ENCODE peak calls at places on chromosomes 5 and 9, in seven cellular contexts. One of them, this sample, is unnamed.
A peak's percentile ranks its signal among the peaks of the same experiment; 100 is the strongest.

GRCh38 chr9:126599047-126599650 is 14.6 kb upstream of the LMX1B start:
- DNase-seq in glomerular endothelial cell: no peak
- DNase-seq in CD4-positive, CD25-positive, alpha-beta regulatory T cell: no peak
- DNase-seq in erythroblast: no peak
- DNase-seq in CD8-positive, alpha-beta memory T cell: no peak
- DNase-seq in NCI-H1105 treated with DMSO at 0.1 percent for 48 hours: no peak
- DNase-seq in activated CD4-positive, alpha-beta T cell treated with anti-CD3 and anti-CD28 coated beads, Interleukin-2, amount 50 U/mL, for 1 hour: no peak
- DNase-seq in this sample: no peak

GRCh38 chr5:133918731-133919130 is 49.7 kb downstream of the C5orf15 start:
- DNase-seq in CD8-positive, alpha-beta memory T cell: no peak
- DNase-seq in activated CD4-positive, alpha-beta T cell treated with anti-CD3 and anti-CD28 coated beads, Interleukin-2, amount 50 U/mL, for 1 hour: no peak
- DNase-seq in NCI-H1105 treated with DMSO at 0.1 percent for 48 hours: no peak
- DNase-seq in CD4-positive, CD25-positive, alpha-beta regulatory T cell: no peak
- DNase-seq in glomerular endothelial cell: no peak
- DNase-seq in erythroblast: no peak
- DNase-seq in this sample: no peak

GRCh38 chr9:88672874-88673695 is 138.1 kb downstream of the NXNL2 start:
- DNase-seq in erythroblast: no peak
- DNase-seq in NCI-H1105 treated with DMSO at 0.1 percent for 48 hours: no peak
- DNase-seq in CD8-positive, alpha-beta memory T cell: no peak
- DNase-seq in CD4-positive, CD25-positive, alpha-beta regulatory T cell: no peak
- DNase-seq in activated CD4-positive, alpha-beta T cell treated with anti-CD3 and anti-CD28 coated beads, Interleukin-2, amount 50 U/mL, for 1 hour: no peak
- DNase-seq in glomerular endothelial cell: no peak
- DNase-seq in this sample: no peak

GRCh38 chr5:58235279-58235678 is 224.6 kb downstream of the PLK2 start:
- DNase-seq in activated CD4-positive, alpha-beta T cell treated with anti-CD3 and anti-CD28 coated beads, Interleukin-2, amount 50 U/mL, for 1 hour: no peak
- DNase-seq in erythroblast: no peak
- DNase-seq in NCI-H1105 treated with DMSO at 0.1 percent for 48 hours: no peak
- DNase-seq in glomerular endothelial cell: no peak
- DNase-seq in CD8-positive, alpha-beta memory T cell: no peak
- DNase-seq in CD4-positive, CD25-positive, alpha-beta regulatory T cell: no peak
- DNase-seq in this sample: peak; percentile 87

GRCh38 chr5:10632110-10632903 is 68.4 kb downstream of the ANKRD33B start:
- DNase-seq in CD8-positive, alpha-beta memory T cell: peak; percentile 23
- DNase-seq in erythroblast: no peak
- DNase-seq in glomerular endothelial cell: no peak
- DNase-seq in activated CD4-positive, alpha-beta T cell treated with anti-CD3 and anti-CD28 coated beads, Interleukin-2, amount 50 U/mL, for 1 hour: no peak
- DNase-seq in CD4-positive, CD25-positive, alpha-beta regulatory T cell: no peak
- DNase-seq in NCI-H1105 treated with DMSO at 0.1 percent for 48 hours: no peak
- DNase-seq in this sample: peak; percentile 53

GRCh38 chr5:14900661-14901461 is 29.3 kb upstream of the ANKH start:
- DNase-seq in NCI-H1105 treated with DMSO at 0.1 percent for 48 hours: no peak
- DNase-seq in CD4-positive, CD25-positive, alpha-beta regulatory T cell: no peak
- DNase-seq in activated CD4-positive, alpha-beta T cell treated with anti-CD3 and anti-CD28 coated beads, Interleukin-2, amount 50 U/mL, for 1 hour: no peak
- DNase-seq in CD8-positive, alpha-beta memory T cell: no peak
- DNase-seq in glomerular endothelial cell: no peak
- DNase-seq in erythroblast: no peak
- DNase-seq in this sample: no peak

GRCh38 chr9:29475471-29475870 is 1902.2 kb upstream of the C9orf72 start:
- DNase-seq in activated CD4-positive, alpha-beta T cell treated with anti-CD3 and anti-CD28 coated beads, Interleukin-2, amount 50 U/mL, for 1 hour: no peak
- DNase-seq in NCI-H1105 treated with DMSO at 0.1 percent for 48 hours: no peak
- DNase-seq in erythroblast: no peak
- DNase-seq in glomerular endothelial cell: no peak
- DNase-seq in CD4-positive, CD25-positive, alpha-beta regulatory T cell: no peak
- DNase-seq in CD8-positive, alpha-beta memory T cell: no peak
- DNase-seq in this sample: no peak

GRCh38 chr9:128920381-128921058 is at the start of gene PHYHD1:
- DNase-seq in erythroblast: peak; percentile 42
- DNase-seq in activated CD4-positive, alpha-beta T cell treated with anti-CD3 and anti-CD28 coated beads, Interleukin-2, amount 50 U/mL, for 1 hour: no peak
- DNase-seq in NCI-H1105 treated with DMSO at 0.1 percent for 48 hours: no peak
- DNase-seq in glomerular endothelial cell: no peak
- DNase-seq in CD4-positive, CD25-positive, alpha-beta regulatory T cell: no peak
- DNase-seq in CD8-positive, alpha-beta memory T cell: no peak
- DNase-seq in this sample: peak; percentile 86

GRCh38 chr5:51960617-51961115 is 577.4 kb downstream of the ISL1 start:
- DNase-seq in CD8-positive, alpha-beta memory T cell: no peak
- DNase-seq in glomerular endothelial cell: no peak
- DNase-seq in CD4-positive, CD25-positive, alpha-beta regulatory T cell: no peak
- DNase-seq in activated CD4-positive, alpha-beta T cell treated with anti-CD3 and anti-CD28 coated beads, Interleukin-2, amount 50 U/mL, for 1 hour: no peak
- DNase-seq in erythroblast: no peak
- DNase-seq in NCI-H1105 treated with DMSO at 0.1 percent for 48 hours: peak; percentile 54
- DNase-seq in this sample: peak; percentile 17

GRCh38 chr5:141359790-141360426 is at the start of gene PCDHGB2:
- DNase-seq in NCI-H1105 treated with DMSO at 0.1 percent for 48 hours: no peak
- DNase-seq in activated CD4-positive, alpha-beta T cell treated with anti-CD3 and anti-CD28 coated beads, Interleukin-2, amount 50 U/mL, for 1 hour: no peak
- DNase-seq in CD4-positive, CD25-positive, alpha-beta regulatory T cell: no peak
- DNase-seq in CD8-positive, alpha-beta memory T cell: no peak
- DNase-seq in glomerular endothelial cell: no peak
- DNase-seq in erythroblast: peak; percentile 18
- DNase-seq in this sample: peak; percentile 39

This sample was measured in MCF 10A.